ENCODE peak calls at places on chromosomes 7 and 10, in five cellular contexts. One of them, this sample, is unnamed.

GRCh38 chr10:50420166-50420565 is 168.8 kb upstream of the ASAH2 start:
- DNase-seq in NCI-H1105 treated with DMSO at 0.1 percent for 48 hours: no peak
- DNase-seq in HT1080: peak
- DNase-seq in KG1: no peak
- DNase-seq in Calu3: no peak
- DNase-seq in this sample: no peak

GRCh38 chr10:67779455-67780205 is 58.4 kb downstream of the DNAJC12 start:
- DNase-seq in HT1080: peak
- DNase-seq in NCI-H1105 treated with DMSO at 0.1 percent for 48 hours: peak
- DNase-seq in Calu3: peak
- DNase-seq in KG1: peak
- DNase-seq in this sample: peak

GRCh38 chr10:2508971-2509605 is 558.3 kb upstream of the PFKP start:
- DNase-seq in NCI-H1105 treated with DMSO at 0.1 percent for 48 hours: no peak
- DNase-seq in KG1: no peak
- DNase-seq in HT1080: peak
- DNase-seq in Calu3: no peak
- DNase-seq in this sample: peak

GRCh38 chr10:71684356-71685173 is 35.0 kb downstream of the C10orf105 start:
- DNase-seq in KG1: no peak
- DNase-seq in HT1080: peak
- DNase-seq in Calu3: peak
- DNase-seq in NCI-H1105 treated with DMSO at 0.1 percent for 48 hours: no peak
- DNase-seq in this sample: no peak

GRCh38 chr7:121085922-121086321 is 97.4 kb downstream of the CPED1 start:
- DNase-seq in KG1: no peak
- DNase-seq in Calu3: no peak
- DNase-seq in NCI-H1105 treated with DMSO at 0.1 percent for 48 hours: no peak
- DNase-seq in HT1080: no peak
- DNase-seq in this sample: no peak

GRCh38 chr7:24912874-24913514 is 67.0 kb downstream of the OSBPL3 start:
- DNase-seq in KG1: no peak
- DNase-seq in HT1080: no peak
- DNase-seq in NCI-H1105 treated with DMSO at 0.1 percent for 48 hours: no peak
- DNase-seq in Calu3: no peak
- DNase-seq in this sample: no peak

GRCh38 chr10:27547047-27547446 is 42.9 kb downstream of the RAB18 start:
- DNase-seq in KG1: no peak
- DNase-seq in Calu3: no peak
- DNase-seq in HT1080: no peak
- DNase-seq in NCI-H1105 treated with DMSO at 0.1 percent for 48 hours: no peak
- DNase-seq in this sample: no peak

GRCh38 chr7:131919920-131920709 is 363.7 kb upstream of the PODXL start:
- DNase-seq in NCI-H1105 treated with DMSO at 0.1 percent for 48 hours: peak
- DNase-seq in KG1: no peak
- DNase-seq in HT1080: no peak
- DNase-seq in Calu3: no peak
- DNase-seq in this sample: no peak

GRCh38 chr10:110356628-110357245 is 52.0 kb upstream of the SMNDC1 start:
- DNase-seq in HT1080: peak
- DNase-seq in KG1: no peak
- DNase-seq in NCI-H1105 treated with DMSO at 0.1 percent for 48 hours: no peak
- DNase-seq in Calu3: peak
- DNase-seq in this sample: peak

GRCh38 chr10:26437637-26438461 is at the start of gene APBB1IP:
- DNase-seq in HT1080: no peak
- DNase-seq in KG1: peak
- DNase-seq in NCI-H1105 treated with DMSO at 0.1 percent for 48 hours: no peak
- DNase-seq in Calu3: peak
- DNase-seq in this sample: peak

GRCh38 chr7:69932034-69932628 is 333.9 kb downstream of the AUTS2 start:
- DNase-seq in HT1080: no peak
- DNase-seq in Calu3: no peak
- DNase-seq in NCI-H1105 treated with DMSO at 0.1 percent for 48 hours: peak
- DNase-seq in KG1: no peak
- DNase-seq in this sample: no peak